ENCODE peak calls at places on chromosomes 1 and 21, in six cellular contexts. F is epithelial cell of proximal tubule; N is CD8-positive, alpha-beta memory T cell; M is colonic mucosa; Z is fibroblast of lung; T is breast epithelium. J is an unnamed sample.

GRCh38 chr1:205922806-205923205 is 20.4 kb downstream of the SLC26A9 start:
- DNase-seq in F (no peak), N (no peak), M (no peak), Z (no peak), T (no peak), J (no peak)

GRCh38 chr1:44289530-44289929 is 65.5 kb downstream of the ERI3 start:
- DNase-seq in F (no peak), N (no peak), M (peak), Z (no peak), T (no peak), J (no peak)

GRCh38 chr21:38660333-38661295 is 145.1 kb upstream of the ETS2 start:
- DNase-seq in F (no peak), N (no peak), M (peak), Z (no peak), T (no peak), J (no peak)

GRCh38 chr1:25109527-25109926 is 122.8 kb downstream of the SYF2 start:
- DNase-seq in F (no peak), N (peak), M (no peak), Z (no peak), T (no peak), J (no peak)

GRCh38 chr21:42264245-42265195 is 45.6 kb downstream of the ABCG1 start:
- DNase-seq in F (no peak), N (no peak), M (no peak), Z (no peak), T (no peak), J (no peak)

GRCh38 chr1:208203127-208203847 is 40.9 kb downstream of the PLXNA2 start:
- DNase-seq in F (no peak), N (no peak), M (peak), Z (peak), T (peak), J (peak)

GRCh38 chr1:60132985-60133673 is 59.6 kb upstream of the C1orf87 start:
- DNase-seq in F (peak), N (no peak), M (peak), Z (peak), T (no peak), J (peak)

GRCh38 chr1:164240081-164240480 is 318.9 kb upstream of the PBX1 start:
- DNase-seq in F (no peak), N (no peak), M (no peak), Z (peak), T (no peak), J (no peak)

GRCh38 chr1:208233546-208233945 is 10.6 kb downstream of the PLXNA2 start:
- DNase-seq in F (no peak), N (no peak), M (peak), Z (peak), T (no peak), J (no peak)

GRCh38 chr1:12620142-12620865 is 2.3 kb upstream of the DHRS3 start:
- DNase-seq in F (no peak), N (peak), M (no peak), Z (no peak), T (no peak), J (no peak)

GRCh38 chr1:243483084-243483845 is 227.4 kb downstream of the SDCCAG8 start:
- DNase-seq in F (no peak), N (no peak), M (no peak), Z (no peak), T (no peak), J (no peak)

GRCh38 chr1:32255072-32256071 is 4.3 kb downstream of the LCK start:
- DNase-seq in F (no peak), N (no peak), M (no peak), Z (no peak), T (no peak), J (no peak)

GRCh38 chr1:164602142-164602429 is 43.1 kb downstream of the PBX1 start:
- DNase-seq in F (no peak), N (no peak), M (peak), Z (no peak), T (peak), J (no peak)

GRCh38 chr1:206774096-206774495 is 1.8 kb upstream of the IL10 start:
- DNase-seq in F (no peak), N (no peak), M (no peak), Z (no peak), T (no peak), J (no peak)

GRCh38 chr21:42073140-42074099 is 2.3 kb downstream of the UMODL1 start:
- DNase-seq in F (no peak), N (no peak), M (no peak), Z (no peak), T (no peak), J (no peak)

GRCh38 chr1:228166170-228166936 is 749 bp downstream of the IBA57 start:
- DNase-seq in F (no peak), N (peak), M (peak), Z (peak), T (peak), J (peak)

GRCh38 chr1:233944596-233944995 is 40.1 kb downstream of the SLC35F3 start:
- DNase-seq in F (no peak), N (no peak), M (no peak), Z (no peak), T (no peak), J (no peak)

GRCh38 chr1:17883662-17884395 is 128.7 kb downstream of the ACTL8 start:
- DNase-seq in F (no peak), N (no peak), M (no peak), Z (no peak), T (no peak), J (no peak)

GRCh38 chr1:145985502-145986439 is 10.6 kb downstream of the TXNIP start:
- DNase-seq in F (peak), N (no peak), M (no peak), Z (peak), T (peak), J (peak)

GRCh38 chr1:155169541-155169940 is 3.6 kb downstream of the KRTCAP2 start:
- DNase-seq in F (no peak), N (no peak), M (peak), Z (no peak), T (no peak), J (no peak)

GRCh38 chr1:119136401-119136800 is 4.1 kb downstream of the WARS2 start:
- DNase-seq in F (peak), N (no peak), M (no peak), Z (peak), T (no peak), J (peak)

GRCh38 chr1:226870323-226871046 is at the start of gene PSEN2:
- DNase-seq in F (no peak), N (peak), M (peak), Z (peak), T (peak), J (peak)

GRCh38 chr1:29869802-29870201 is 633.5 kb downstream of the PTPRU start:
- DNase-seq in F (no peak), N (no peak), M (no peak), Z (no peak), T (no peak), J (no peak)

GRCh38 chr1:200399860-200400259 is 10.0 kb downstream of the ZNF281 start:
- DNase-seq in F (no peak), N (no peak), M (no peak), Z (no peak), T (no peak), J (no peak)

GRCh38 chr1:159867322-159868064 is 5.0 kb upstream of the VSIG8 start:
- DNase-seq in F (no peak), N (no peak), M (peak), Z (peak), T (peak), J (peak)

GRCh38 chr1:98739762-98740161 is 78.2 kb downstream of the SNX7 start:
- DNase-seq in F (no peak), N (no peak), M (no peak), Z (no peak), T (no peak), J (peak)

GRCh38 chr1:35726814-35727433 is 8.2 kb upstream of the C1orf216 start:
- DNase-seq in F (no peak), N (peak), M (peak), Z (peak), T (no peak), J (peak)

GRCh38 chr1:12179111-12179519 is 12.3 kb downstream of the TNFRSF1B start:
- DNase-seq in F (no peak), N (peak), M (no peak), Z (peak), T (no peak), J (no peak)

GRCh38 chr1:78691995-78692747 is 42.5 kb downstream of the IFI44 start:
- DNase-seq in F (no peak), N (no peak), M (no peak), Z (peak), T (no peak), J (peak)

GRCh38 chr1:41918450-41919043 is at the start of gene HIVEP3:
- DNase-seq in F (no peak), N (no peak), M (no peak), Z (peak), T (no peak), J (peak)
- H3K4me3 ChIP-seq in F (peak), N (peak), M (peak), Z (peak), T (peak), J (peak)

DNA sequence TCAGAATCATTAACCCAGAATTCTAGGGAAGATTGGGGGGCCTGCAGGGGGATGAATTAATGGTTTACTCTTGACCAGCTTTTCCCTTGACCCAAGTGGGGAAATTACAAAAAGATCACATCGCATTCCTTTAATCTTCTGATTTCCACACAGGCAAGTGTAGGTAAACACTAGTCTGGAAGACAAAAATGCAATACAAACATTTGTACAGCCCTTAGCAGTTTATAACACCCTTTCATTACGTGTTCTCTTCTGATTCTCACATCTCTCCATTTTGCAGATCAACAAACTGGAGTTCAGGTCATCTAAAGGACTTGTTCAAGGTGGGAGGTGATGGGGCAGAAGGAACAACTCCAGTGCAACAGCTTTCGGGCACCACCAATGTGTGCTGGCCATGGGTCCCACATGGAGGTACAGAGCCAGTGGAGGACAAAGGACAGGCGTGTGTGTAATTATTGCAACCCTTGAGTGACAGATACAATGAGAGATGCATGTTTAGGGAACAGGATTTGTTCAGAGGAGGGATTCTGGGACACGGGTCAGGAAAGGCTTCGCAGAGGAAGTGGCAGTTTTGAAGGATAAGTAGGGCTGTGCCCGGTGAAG is 20.4 kb downstream of the ATF3 start:
- DNase-seq in F (no peak), N (no peak), M (no peak), Z (no peak), T (no peak), J (no peak)
- H3K4me3 ChIP-seq in F (no peak), N (no peak), M (no peak), Z (no peak), T (no peak), J (no peak)

GRCh38 chr1:89810880-89811279 is 10.0 kb upstream of the LRRC8D start:
- DNase-seq in F (no peak), N (no peak), M (no peak), Z (no peak), T (no peak), J (no peak)
- H3K4me3 ChIP-seq in F (no peak), N (no peak), M (no peak), Z (no peak), T (no peak), J (no peak)

GRCh38 chr1:33363470-33363861 is 42.6 kb upstream of the A3GALT2 start:
- DNase-seq in F (no peak), N (no peak), M (no peak), Z (no peak), T (no peak), J (no peak)
- H3K4me3 ChIP-seq in F (no peak), N (no peak), M (no peak), Z (no peak), T (no peak), J (no peak)